ENCODE peak calls at places on chromosomes 13 and 19, in seven cellular contexts. S is endodermal cell, G is left ventricle myocardium inferior, Y is AG04450, W is uterus, C is heart right ventricle, Q is transverse colon. E is an unnamed sample.

GRCh38 chr13:27574661-27575060 is 45.7 kb downstream of the LNX2 start:
- DNase-seq in S (no peak), G (no peak), Y (no peak), W (no peak), C (no peak), Q (no peak), E (no peak)

GRCh38 chr19:42420055-42420544 is 7.1 kb downstream of the LIPE start:
- DNase-seq in S (peak), G (no peak), Y (no peak), W (no peak), C (no peak), Q (peak), E (peak)

GRCh38 chr19:2540646-2541454 is 64.9 kb downstream of the GADD45B start:
- DNase-seq in S (peak), G (peak), Y (peak), W (peak), C (peak), Q (peak), E (no peak)

GRCh38 chr13:100543872-100544602 is 44.6 kb downstream of the GGACT start:
- DNase-seq in S (peak), G (no peak), Y (no peak), W (no peak), C (peak), Q (no peak), E (no peak)

GRCh38 chr19:47228168-47228936 is 2.6 kb downstream of the BBC3 start:
- DNase-seq in S (peak), G (peak), Y (no peak), W (peak), C (no peak), Q (peak), E (peak)

GRCh38 chr13:110714798-110715394 is 1.4 kb downstream of the ING1 start:
- DNase-seq in S (peak), G (peak), Y (no peak), W (peak), C (peak), Q (peak), E (peak)

GRCh38 chr13:97257800-97258799 is 36.0 kb downstream of the MBNL2 start:
- DNase-seq in S (peak), G (peak), Y (no peak), W (peak), C (peak), Q (no peak), E (no peak)

GRCh38 chr19:5035817-5036732 is 67.2 kb downstream of the KDM4B start:
- DNase-seq in S (no peak), G (no peak), Y (no peak), W (no peak), C (no peak), Q (no peak), E (peak)

GRCh38 chr13:113403255-113404104 is 39.5 kb upstream of the GRTP1 start:
- DNase-seq in S (peak), G (no peak), Y (no peak), W (no peak), C (no peak), Q (no peak), E (no peak)

GRCh38 chr19:3458229-3458555 is 22.1 kb downstream of the SMIM24 start:
- DNase-seq in S (peak), G (no peak), Y (no peak), W (no peak), C (no peak), Q (no peak), E (no peak)

GRCh38 chr19:9008667-9009066 is 1.5 kb downstream of the MUC16 start:
- DNase-seq in S (no peak), G (no peak), Y (no peak), W (no peak), C (no peak), Q (no peak), E (no peak)

GRCh38 chr19:8320564-8321066 is 560 bp downstream of the NDUFA7 start:
- DNase-seq in S (peak), G (no peak), Y (no peak), W (no peak), C (no peak), Q (no peak), E (no peak)

GRCh38 chr19:1177322-1178114 is 3.5 kb upstream of the SBNO2 start:
- DNase-seq in S (peak), G (no peak), Y (peak), W (no peak), C (no peak), Q (no peak), E (no peak)

GRCh38 chr13:52070929-52071523 is 46.5 kb downstream of the UTP14C start:
- DNase-seq in S (no peak), G (no peak), Y (no peak), W (no peak), C (no peak), Q (no peak), E (no peak)

GRCh38 chr13:102020611-102021216 is 381.1 kb downstream of the FGF14 start:
- DNase-seq in S (no peak), G (no peak), Y (no peak), W (no peak), C (no peak), Q (no peak), E (no peak)

GRCh38 chr19:8721334-8721733 is at the start of gene OR2Z1:
- DNase-seq in S (no peak), G (no peak), Y (no peak), W (no peak), C (no peak), Q (no peak), E (no peak)

GRCh38 chr13:46327256-46327655 is 59.8 kb downstream of the RUBCNL start:
- DNase-seq in S (no peak), G (no peak), Y (no peak), W (no peak), C (no peak), Q (no peak), E (no peak)

GRCh38 chr13:103236213-103236612 is 170.0 kb upstream of the SLC10A2 start:
- DNase-seq in S (no peak), G (no peak), Y (no peak), W (no peak), C (no peak), Q (no peak), E (no peak)

GRCh38 chr19:33064117-33064777 is 441 bp downstream of the RHPN2 start:
- DNase-seq in S (peak), G (no peak), Y (no peak), W (no peak), C (no peak), Q (peak), E (no peak)
- H3K27ac ChIP-seq in S (no peak), G (peak), Y (no peak), W (peak), C (no peak), Q (peak), E (no peak)

GRCh38 chr19:18741124-18741493 is 50.0 kb downstream of the COMP start:
- DNase-seq in S (peak), G (no peak), Y (no peak), W (no peak), C (no peak), Q (no peak), E (no peak)

GRCh38 chr19:18741566-18742121 is 49.5 kb downstream of the COMP start:
- DNase-seq in S (no peak), G (no peak), Y (no peak), W (peak), C (peak), Q (peak), E (no peak)

GRCh38 chr19:18743281-18743825 is 47.8 kb downstream of the COMP start:
- DNase-seq in S (peak), G (peak), Y (peak), W (peak), C (peak), Q (peak), E (no peak)

GRCh38 chr19:18742838-18743237 is 48.3 kb downstream of the COMP start:
- DNase-seq in S (peak), G (no peak), Y (no peak), W (no peak), C (no peak), Q (peak), E (no peak)

GRCh38 chr19:18742324-18742723 is 48.8 kb downstream of the COMP start:
- DNase-seq in S (no peak), G (no peak), Y (no peak), W (no peak), C (no peak), Q (no peak), E (no peak)
- H3K27ac ChIP-seq in S (no peak), G (no peak), Y (no peak), W (no peak), C (no peak), Q (peak), E (no peak)

GRCh38 chr19:41328818-41329220 is 18.8 kb downstream of the CCDC97 start:
- DNase-seq in S (no peak), G (no peak), Y (no peak), W (no peak), C (no peak), Q (no peak), E (no peak)
- H3K27ac ChIP-seq in S (peak), G (peak), Y (peak), W (no peak), C (peak), Q (peak), E (no peak)

GRCh38 chr13:44373601-44374347 is at the start of gene SERP2:
- DNase-seq in S (peak), G (peak), Y (no peak), W (peak), C (peak), Q (no peak), E (peak)
- H3K27ac ChIP-seq in S (no peak), G (peak), Y (no peak), W (peak), C (peak), Q (peak), E (peak)

GRCh38 chr19:30919737-30920136 is 429.5 kb downstream of the TSHZ3 start:
- DNase-seq in S (no peak), G (no peak), Y (no peak), W (no peak), C (no peak), Q (no peak), E (no peak)
- H3K27ac ChIP-seq in S (no peak), G (no peak), Y (no peak), W (no peak), C (no peak), Q (no peak), E (no peak)

GRCh38 chr19:37953576-37954303 is 46.7 kb downstream of the SIPA1L3 start:
- DNase-seq in S (no peak), G (no peak), Y (no peak), W (no peak), C (no peak), Q (no peak), E (no peak)

GRCh38 chr19:37953125-37953524 is 46.1 kb downstream of the SIPA1L3 start:
- DNase-seq in S (no peak), G (no peak), Y (no peak), W (no peak), C (no peak), Q (no peak), E (no peak)

GRCh38 chr19:37955986-37956385 is 49.0 kb downstream of the SIPA1L3 start:
- DNase-seq in S (no peak), G (no peak), Y (no peak), W (no peak), C (no peak), Q (no peak), E (no peak)

GRCh38 chr19:37951816-37952210 is 44.8 kb downstream of the SIPA1L3 start:
- DNase-seq in S (no peak), G (no peak), Y (no peak), W (no peak), C (no peak), Q (no peak), E (no peak)

GRCh38 chr19:37954421-37954874 is 47.4 kb downstream of the SIPA1L3 start:
- DNase-seq in S (no peak), G (no peak), Y (no peak), W (no peak), C (no peak), Q (peak), E (no peak)
- H3K27ac ChIP-seq in S (no peak), G (no peak), Y (no peak), W (no peak), C (no peak), Q (peak), E (no peak)

DNA sequence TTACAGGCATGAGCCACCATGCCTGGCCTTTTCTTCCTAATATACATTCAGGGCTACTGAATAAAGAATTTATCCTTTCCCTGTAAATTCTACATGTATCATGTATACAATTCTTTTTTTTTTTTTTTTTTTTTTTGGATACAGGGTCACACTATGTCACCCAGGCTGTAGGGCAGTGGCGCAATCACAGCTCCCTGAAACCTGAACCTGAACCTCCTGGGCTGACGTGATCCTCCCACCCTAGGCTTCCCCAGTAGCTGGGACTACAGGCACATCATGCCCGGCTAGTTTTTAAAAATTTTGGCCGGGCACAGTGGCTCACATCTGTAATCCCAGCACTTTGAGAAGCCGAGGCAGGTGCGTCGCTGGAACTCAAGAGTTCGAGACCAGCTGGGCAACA is 6.5 kb upstream of the SLC44A2 start:
- DNase-seq in S (no peak), G (no peak), Y (no peak), W (no peak), C (no peak), Q (no peak), E (no peak)
- H3K27ac ChIP-seq in S (no peak), G (no peak), Y (peak), W (no peak), C (no peak), Q (no peak), E (no peak)

DNA sequence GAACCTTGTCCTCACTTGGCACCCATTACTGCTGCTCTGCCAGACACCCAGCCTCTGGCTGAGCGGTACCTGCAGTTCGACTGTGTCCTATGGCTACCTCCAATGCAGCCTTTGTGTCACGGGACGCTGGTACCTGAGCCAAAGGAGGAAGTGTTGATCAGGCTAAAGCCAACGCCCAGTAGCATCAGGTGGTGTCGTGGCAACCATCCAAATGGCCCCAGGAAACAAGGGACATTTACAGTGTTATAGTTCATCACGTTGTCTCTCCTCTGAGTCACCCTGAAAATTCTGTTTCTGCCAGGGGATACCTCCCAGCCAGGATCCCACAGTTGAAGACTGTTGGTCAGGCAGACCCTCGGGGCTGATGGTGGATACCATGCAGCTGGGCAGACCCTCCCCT is 10.1 kb downstream of the RHPN2 start:
- DNase-seq in S (no peak), G (no peak), Y (no peak), W (no peak), C (no peak), Q (peak), E (no peak)
- H3K27ac ChIP-seq in S (no peak), G (peak), Y (no peak), W (no peak), C (no peak), Q (peak), E (no peak)

DNA sequence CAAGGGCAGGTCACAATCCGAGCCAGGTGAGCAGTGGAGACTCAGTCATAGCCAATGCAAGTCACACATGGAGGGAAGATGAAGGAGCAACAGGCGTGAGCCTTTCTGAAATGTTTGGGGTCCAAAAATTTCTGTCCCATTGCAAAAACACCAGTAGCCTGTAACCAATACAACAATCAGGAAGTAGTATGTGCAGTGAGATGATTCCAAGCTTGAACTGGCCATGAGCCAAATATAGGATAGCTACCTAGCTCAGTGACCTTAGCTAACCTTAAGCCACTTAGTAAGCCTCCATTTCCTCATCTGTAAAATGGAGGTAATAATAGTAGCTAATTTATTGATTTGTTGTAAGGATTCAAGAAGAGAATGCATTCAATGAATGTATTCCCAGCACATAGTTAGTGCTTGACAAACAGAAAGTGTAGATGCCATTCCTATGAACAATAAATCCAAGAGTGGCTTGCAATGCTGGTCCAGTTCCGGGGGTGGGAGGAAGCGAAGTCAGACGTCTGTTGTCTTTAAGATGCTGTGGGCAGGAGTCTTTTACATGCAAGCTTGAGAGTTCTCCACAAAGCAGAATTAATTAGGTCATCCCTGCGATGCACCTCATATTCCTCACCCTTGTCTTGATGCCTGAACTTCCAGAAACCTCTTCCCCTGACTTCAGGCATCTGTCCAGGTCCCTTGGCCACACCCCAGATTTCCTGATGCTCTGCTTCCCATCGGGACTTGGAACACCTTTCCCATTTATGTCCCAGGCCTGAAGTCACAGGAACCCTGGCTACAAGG is 195.7 kb upstream of the UBL3 start:
- DNase-seq in S (no peak), G (no peak), Y (peak), W (no peak), C (no peak), Q (no peak), E (no peak)
- H3K27ac ChIP-seq in S (no peak), G (no peak), Y (peak), W (no peak), C (no peak), Q (no peak), E (no peak)

E was measured in caudate nucleus.